ENCODE peak calls at places on chromosomes 7 and 10, in seven cellular contexts. O is endodermal cell, Q is left ventricle myocardium inferior, L is A549, V is right atrium auricular region, C is transverse colon, Y is cardiac muscle cell. I is an unnamed sample.

GRCh38 chr7:17939670-17940301 is 508 bp downstream of the SNX13 start:
- DNase-seq in O (no peak), Q (peak), L (peak), V (no peak), C (peak), Y (peak), I (peak)

GRCh38 chr7:131786204-131786603 is 229.8 kb upstream of the PODXL start:
- DNase-seq in O (no peak), Q (no peak), L (no peak), V (no peak), C (no peak), Y (no peak), I (no peak)

GRCh38 chr10:118950190-118950658 is 79.3 kb upstream of the NANOS1 start:
- DNase-seq in O (no peak), Q (no peak), L (peak), V (peak), C (no peak), Y (peak), I (peak)

GRCh38 chr7:40428421-40428820 is 293.6 kb downstream of the SUGCT start:
- DNase-seq in O (no peak), Q (no peak), L (no peak), V (no peak), C (no peak), Y (no peak), I (no peak)

GRCh38 chr7:69768986-69769595 is 170.8 kb downstream of the AUTS2 start:
- DNase-seq in O (no peak), Q (no peak), L (no peak), V (no peak), C (no peak), Y (peak), I (peak)

GRCh38 chr7:925601-926000 is 28.9 kb downstream of the ADAP1 start:
- DNase-seq in O (no peak), Q (peak), L (no peak), V (no peak), C (peak), Y (no peak), I (no peak)

GRCh38 chr7:101411477-101411954 is 48.8 kb downstream of the COL26A1 start:
- DNase-seq in O (no peak), Q (no peak), L (no peak), V (no peak), C (no peak), Y (no peak), I (no peak)

GRCh38 chr10:32349968-32350738 is 3.2 kb upstream of the EPC1 start:
- DNase-seq in O (no peak), Q (no peak), L (no peak), V (no peak), C (no peak), Y (no peak), I (no peak)

GRCh38 chr10:102644646-102645387 is 538 bp downstream of the TRIM8 start:
- DNase-seq in O (peak), Q (peak), L (peak), V (peak), C (peak), Y (peak), I (peak)

GRCh38 chr10:88923525-88923924 is 29.0 kb downstream of the ACTA2 start:
- DNase-seq in O (no peak), Q (no peak), L (no peak), V (no peak), C (no peak), Y (no peak), I (peak)

GRCh38 chr10:24150853-24151252 is 58.1 kb upstream of the KIAA1217 start:
- DNase-seq in O (no peak), Q (no peak), L (no peak), V (no peak), C (no peak), Y (no peak), I (no peak)

GRCh38 chr7:519974-520458 is 370 bp upstream of the PDGFA start:
- DNase-seq in O (peak), Q (peak), L (peak), V (no peak), C (peak), Y (peak), I (peak)

GRCh38 chr7:727104-727805 is at the start of gene PRKAR1B:
- DNase-seq in O (peak), Q (no peak), L (peak), V (no peak), C (peak), Y (no peak), I (peak)

GRCh38 chr10:95509281-95509680 is 51.9 kb downstream of the SORBS1 start:
- DNase-seq in O (no peak), Q (no peak), L (no peak), V (no peak), C (no peak), Y (peak), I (no peak)

GRCh38 chr7:100914879-100915442 is 19.3 kb upstream of the ACHE start:
- DNase-seq in O (no peak), Q (no peak), L (peak), V (no peak), C (no peak), Y (no peak), I (no peak)

GRCh38 chr10:3624367-3624766 is 160.6 kb downstream of the KLF6 start:
- DNase-seq in O (no peak), Q (no peak), L (no peak), V (no peak), C (no peak), Y (peak), I (peak)

DNA sequence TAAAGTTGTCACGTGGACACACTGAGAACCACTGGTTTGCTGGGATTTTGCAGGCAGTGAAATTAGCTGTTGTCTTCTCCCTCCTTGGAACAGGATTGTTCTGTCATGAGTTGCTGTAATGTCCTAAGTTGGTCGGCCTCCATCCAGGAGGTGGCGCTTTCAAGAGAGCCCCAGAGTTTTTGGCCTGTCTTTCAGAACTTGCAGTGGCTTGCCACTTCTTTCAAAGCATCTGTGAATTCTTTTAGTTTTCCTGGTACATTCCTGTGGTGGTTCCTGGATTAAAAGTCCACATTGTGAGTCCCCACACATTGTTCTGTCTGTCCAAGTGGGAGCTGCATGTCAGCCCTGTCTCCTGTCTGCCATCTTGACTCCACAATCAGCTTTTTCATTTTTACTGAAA is 133.8 kb downstream of the PON1 start:
- DNase-seq in O (peak), Q (no peak), L (no peak), V (no peak), C (no peak), Y (no peak), I (peak)
- TF ChIP-seq CTCF in O (peak), Q (no peak), L (no peak), V (no peak), C (no peak), Y (peak), I (peak)

DNA sequence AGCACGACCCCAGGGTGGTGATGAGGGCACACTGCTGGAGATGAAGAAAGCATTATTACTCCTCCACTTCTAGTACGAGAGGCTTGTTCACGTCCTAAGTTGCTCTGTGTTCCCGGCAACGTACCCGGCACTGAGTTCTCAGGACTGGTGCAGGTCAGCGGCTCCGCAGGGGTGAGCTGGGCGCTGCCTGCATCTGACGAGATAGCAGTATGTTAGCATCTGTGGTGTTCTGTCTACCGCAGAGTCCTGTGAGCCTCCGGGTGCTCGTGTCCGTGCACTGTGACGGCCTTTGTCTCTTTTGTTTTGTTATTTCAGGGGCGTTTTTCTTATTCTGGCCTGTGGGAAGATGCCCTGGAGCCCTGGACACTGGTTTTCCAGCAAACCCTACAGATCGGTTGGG is 507.8 kb downstream of the DNAJB6 start:
- DNase-seq in O (no peak), Q (no peak), L (no peak), V (no peak), C (no peak), Y (no peak), I (no peak)
- H3K4me3 ChIP-seq in O (no peak), Q (no peak), L (no peak), V (no peak), C (no peak), Y (no peak), I (no peak)

GRCh38 chr10:5195727-5196374 is 786 bp upstream of the AKR1C4 start:
- DNase-seq in O (no peak), Q (no peak), L (peak), V (no peak), C (no peak), Y (no peak), I (no peak)
- TF ChIP-seq CTCF in O (no peak), Q (no peak), L (peak), V (no peak), C (no peak), Y (no peak), I (no peak)

GRCh38 chr10:79323602-79324001 is 23.7 kb upstream of the PPIF start:
- DNase-seq in O (no peak), Q (no peak), L (no peak), V (no peak), C (no peak), Y (no peak), I (no peak)

GRCh38 chr10:79324032-79324695 is 23.1 kb upstream of the PPIF start:
- DNase-seq in O (no peak), Q (no peak), L (no peak), V (no peak), C (no peak), Y (no peak), I (peak)

GRCh38 chr10:79321951-79322350 is 25.3 kb upstream of the PPIF start:
- DNase-seq in O (no peak), Q (no peak), L (no peak), V (no peak), C (no peak), Y (no peak), I (no peak)

GRCh38 chr10:79321494-79321882 is 25.8 kb upstream of the PPIF start:
- DNase-seq in O (no peak), Q (no peak), L (no peak), V (no peak), C (no peak), Y (no peak), I (no peak)

DNA sequence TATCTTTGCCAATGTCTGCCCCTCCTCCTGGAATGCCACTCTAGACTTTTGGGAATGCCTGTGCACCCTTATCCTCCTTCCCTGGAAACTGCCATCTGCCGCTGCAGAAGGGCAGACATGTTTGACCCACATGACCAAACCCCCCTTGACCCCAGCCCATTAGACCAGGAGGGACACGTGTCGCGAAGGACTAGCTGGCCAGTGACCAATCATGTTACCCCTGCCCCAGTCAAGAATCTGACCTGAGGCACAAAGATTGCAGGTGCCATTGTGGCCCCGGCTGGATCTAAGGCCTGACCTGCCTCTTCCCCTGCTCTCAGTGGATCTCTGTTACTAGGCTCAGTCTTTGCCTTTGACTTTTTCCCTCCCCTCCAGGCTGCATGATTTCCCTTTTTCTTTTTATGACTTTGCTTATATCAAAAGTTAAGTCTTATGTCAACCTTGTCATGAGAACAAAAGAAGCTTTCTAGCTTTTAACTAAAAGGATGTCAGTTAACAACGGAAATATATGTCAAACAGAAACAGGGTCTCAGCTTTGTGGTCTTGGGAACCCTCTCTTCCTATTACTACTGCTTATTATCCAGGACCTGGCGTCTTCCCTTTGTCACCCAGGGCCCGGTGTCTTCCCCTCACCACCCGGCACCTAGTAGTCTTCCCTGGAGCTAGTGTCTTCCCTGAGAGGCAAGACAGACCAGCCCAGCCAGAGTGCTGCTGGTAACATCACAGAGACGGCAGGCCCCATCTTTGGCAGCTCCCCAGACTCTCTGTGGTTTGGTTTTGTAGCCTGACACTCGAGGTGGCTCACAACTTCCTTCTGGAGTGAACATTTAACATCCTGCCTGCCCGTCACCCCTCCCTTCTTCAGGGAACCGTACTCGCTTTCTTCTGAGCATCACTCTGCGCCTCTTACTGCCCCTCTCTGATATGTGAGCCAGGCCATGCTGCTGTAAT is 24.4 kb upstream of the PPIF start:
- DNase-seq in O (no peak), Q (no peak), L (no peak), V (no peak), C (peak), Y (peak), I (peak)
- H3K4me3 ChIP-seq in O (no peak), Q (no peak), L (no peak), V (no peak), C (no peak), Y (no peak), I (no peak)

DNA sequence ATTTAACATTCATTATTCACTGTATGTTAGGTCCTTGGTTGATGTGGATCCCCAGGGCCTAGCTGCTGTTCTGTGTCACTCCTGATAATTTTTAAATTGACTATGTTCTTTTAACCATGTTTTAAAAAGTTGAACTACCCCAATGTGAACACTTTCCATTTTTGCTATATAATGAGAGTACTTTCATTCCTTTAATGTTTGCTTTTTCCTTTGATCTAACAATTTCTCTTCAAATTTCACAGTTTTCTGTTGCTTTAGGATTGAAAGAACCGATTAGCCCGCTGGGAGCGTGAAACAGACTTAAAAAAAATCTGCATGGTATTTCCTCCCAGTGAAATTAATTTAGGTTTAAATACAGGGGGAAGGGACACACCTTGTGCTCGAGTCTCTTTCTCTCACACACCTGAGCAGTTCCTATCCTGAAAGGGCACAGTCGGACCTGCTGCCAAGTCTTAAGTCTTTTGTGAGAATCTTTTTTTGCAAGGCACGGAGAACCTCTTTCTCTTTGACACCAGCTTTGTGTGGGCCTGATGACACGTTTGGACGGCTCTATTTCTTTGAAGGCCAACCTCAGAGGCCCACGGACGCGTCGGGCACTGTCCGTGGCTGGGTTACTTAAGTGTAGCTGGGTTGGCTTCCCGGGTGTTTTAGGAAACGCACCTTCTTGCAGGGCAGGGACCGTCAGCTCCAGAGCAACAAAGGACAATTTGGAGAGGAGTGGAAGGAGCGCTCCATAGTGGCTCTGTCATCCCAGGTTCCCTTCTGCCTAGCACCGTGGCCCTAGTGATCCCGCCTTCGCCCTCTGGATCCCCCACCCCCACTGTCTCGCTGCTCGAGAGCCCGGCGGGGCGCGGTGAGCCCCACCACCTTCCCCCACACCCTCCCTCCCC is 1.0 kb upstream of the CHN2 start:
- DNase-seq in O (peak), Q (no peak), L (no peak), V (no peak), C (no peak), Y (no peak), I (no peak)
- TF ChIP-seq CTCF in O (no peak), Q (no peak), L (no peak), V (no peak), C (no peak), Y (no peak), I (no peak)

I was measured in choroid plexus epithelial cell.